ENCODE peak calls at places on chromosomes 4 and X, in four cellular contexts. M is transverse colon, F is AG10803, J is endodermal cell. B is an unnamed sample.

GRCh38 chr4:97639961-97640360 is 503.3 kb downstream of the STPG2 start:
- DNase-seq in M (no peak), F (no peak), J (no peak), B (no peak)

GRCh38 chr4:183348706-183349659 is 26.8 kb upstream of the CLDN24 start:
- DNase-seq in M (no peak), F (peak; percentile 99), J (no peak), B (peak; percentile 83)

GRCh38 chr4:98522603-98523395 is 135.6 kb downstream of the TSPAN5 start:
- DNase-seq in M (no peak), F (peak; percentile 82), J (no peak), B (no peak)

GRCh38 chr4:173001571-173001970 is 167.0 kb upstream of the GALNT7 start:
- DNase-seq in M (no peak), F (peak; percentile 20), J (no peak), B (peak; percentile 12)

GRCh38 chr4:15436515-15436914 is 8.7 kb downstream of the C1QTNF7 start:
- DNase-seq in M (no peak), F (peak; percentile 34), J (no peak), B (peak; percentile 65)

GRCh38 chrX:79081895-79082512 is 62.5 kb upstream of the GPR174 start:
- DNase-seq in M (no peak), F (peak; percentile 14), J (no peak), B (peak; percentile 51)

GRCh38 chr4:182306792-182307507 is 63.7 kb downstream of the TENM3 start:
- DNase-seq in M (no peak), F (peak; percentile 36), J (no peak), B (no peak)

GRCh38 chr4:132564920-132565319 is 584.2 kb upstream of the PCDH10 start:
- DNase-seq in M (no peak), F (no peak), J (no peak), B (peak; percentile 9)

GRCh38 chr4:2698951-2699505 is 57.1 kb downstream of the TNIP2 start:
- DNase-seq in M (no peak), F (no peak), J (no peak), B (no peak)

GRCh38 chr4:122700178-122700725 is 32.3 kb upstream of the BBS12 start:
- DNase-seq in M (peak; percentile 65), F (no peak), J (peak; percentile 60), B (peak; percentile 87)

GRCh38 chr4:168710353-168710946 is 213.6 kb downstream of the PALLD start:
- DNase-seq in M (peak; percentile 35), F (peak; percentile 78), J (peak; percentile 71), B (peak; percentile 48)

GRCh38 chrX:57265126-57265525 is 21.4 kb upstream of the FAAH2 start:
- DNase-seq in M (no peak), F (no peak), J (no peak), B (no peak)

GRCh38 chr4:158571736-158572135 is 50.1 kb downstream of the RXFP1 start:
- DNase-seq in M (no peak), F (no peak), J (peak; percentile 67), B (no peak)

GRCh38 chrX:444305-444704 is 57.6 kb upstream of the PPP2R3B start:
- DNase-seq in M (no peak), F (no peak), J (no peak), B (no peak)

GRCh38 chrX:39396358-39396995 is 595.2 kb downstream of the MID1IP1 start:
- DNase-seq in M (no peak), F (no peak), J (peak; percentile 66), B (peak; percentile 81)

GRCh38 chrX:115344885-115345653 is 55.6 kb downstream of the LUZP4 start:
- DNase-seq in M (peak; percentile 76), F (peak; percentile 96), J (peak; percentile 83), B (peak; percentile 94)

GRCh38 chrX:47662144-47662657 is 3.2 kb upstream of the UXT start:
- DNase-seq in M (no peak), F (peak; percentile 97), J (no peak), B (peak; percentile 90)

GRCh38 chr4:156517546-156517945 is 454.1 kb downstream of the PDGFC start:
- DNase-seq in M (no peak), F (no peak), J (no peak), B (no peak)

GRCh38 chr4:154490589-154491340 is 834 bp downstream of the DCHS2 start:
- DNase-seq in M (peak; percentile 9), F (no peak), J (no peak), B (peak; percentile 23)

GRCh38 chr4:23572382-23572781 is 317.5 kb downstream of the PPARGC1A start:
- DNase-seq in M (no peak), F (no peak), J (no peak), B (no peak)

GRCh38 chr4:5365071-5366008 is 314.1 kb downstream of the STK32B start:
- DNase-seq in M (peak; percentile 35), F (peak; percentile 98), J (peak; percentile 69), B (no peak)

GRCh38 chr4:35465096-35465495 is 779.2 kb downstream of the ARAP2 start:
- DNase-seq in M (no peak), F (no peak), J (no peak), B (no peak)

GRCh38 chrX:150363561-150364346 is 637 bp downstream of the MAMLD1 start:
- DNase-seq in M (peak; percentile 14), F (peak; percentile 40), J (peak; percentile 67), B (peak; percentile 45)

GRCh38 chrX:140723251-140723650 is 13.7 kb downstream of the LINC00632 start:
- DNase-seq in M (no peak), F (peak; percentile 18), J (no peak), B (peak; percentile 24)

GRCh38 chrX:24260827-24261550 is 52.9 kb downstream of the SUPT20HL2 start:
- DNase-seq in M (peak; percentile 39), F (peak; percentile 70), J (no peak), B (no peak)

GRCh38 chr4:2942037-2942531 is 21.1 kb downstream of the NOP14 start:
- DNase-seq in M (peak; percentile 11), F (no peak), J (peak; percentile 52), B (no peak)

GRCh38 chr4:1337376-1337831 is 9.6 kb upstream of the UVSSA start:
- DNase-seq in M (peak; percentile 50), F (peak; percentile 3), J (no peak), B (no peak)

GRCh38 chrX:63746715-63747114 is 38.3 kb downstream of the ARHGEF9 start:
- DNase-seq in M (no peak), F (no peak), J (no peak), B (no peak)

GRCh38 chrX:23898412-23898959 is 9.3 kb downstream of the APOO start:
- DNase-seq in M (no peak), F (peak; percentile 33), J (no peak), B (peak; percentile 48)

GRCh38 chr4:3706111-3706511 is 60.1 kb upstream of the ADRA2C start:
- DNase-seq in M (no peak), F (no peak), J (no peak), B (no peak)

GRCh38 chr4:68373513-68373912 is 23.6 kb upstream of the YTHDC1 start:
- DNase-seq in M (peak; percentile 59), F (peak; percentile 78), J (peak; percentile 92), B (peak; percentile 89)

GRCh38 chr4:68372588-68372987 is 22.7 kb upstream of the YTHDC1 start:
- DNase-seq in M (no peak), F (peak; percentile 53), J (no peak), B (no peak)

GRCh38 chr4:68378226-68378625 is 28.3 kb upstream of the YTHDC1 start:
- DNase-seq in M (no peak), F (no peak), J (no peak), B (no peak)

GRCh38 chr4:68375667-68376559 is 26.0 kb upstream of the YTHDC1 start:
- DNase-seq in M (peak; percentile 28), F (peak; percentile 72), J (peak; percentile 84), B (peak; percentile 55)
- H3K4me3 ChIP-seq in M (no peak overlapping the region), F (no peak overlapping the region), J (peak overlapping the region; percentile 66), B (peak overlapping the region; percentile 14)

DNA sequence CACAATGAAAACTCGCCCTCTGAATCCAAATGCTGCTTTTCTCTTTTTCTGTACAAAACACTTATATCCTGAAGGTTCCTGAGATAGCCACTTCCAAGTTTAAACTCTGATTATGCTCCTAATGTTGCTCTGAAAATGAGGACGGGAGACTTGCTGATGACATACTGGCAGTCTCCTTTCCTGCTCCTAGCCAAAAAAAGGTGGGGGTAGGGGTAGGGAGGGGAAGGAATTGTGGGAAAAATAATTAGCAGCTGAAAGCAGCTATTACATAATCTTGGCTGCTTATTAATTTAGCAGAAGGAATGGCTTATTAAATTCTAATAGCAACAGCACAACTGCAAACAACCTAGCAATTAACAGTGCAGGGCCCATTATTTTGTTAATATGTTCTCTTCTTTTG is 2.0 kb upstream of the AP1S2 start:
- DNase-seq in M (no peak), F (no peak), J (no peak), B (no peak)
- H3K4me3 ChIP-seq in M (no peak overlapping the region), F (no peak overlapping the region), J (peak overlapping the region; percentile 91), B (no peak overlapping the region)

GRCh38 chr4:153117554-153117953 is 86.7 kb upstream of the TRIM2 start:
- DNase-seq in M (no peak), F (no peak), J (no peak), B (no peak)

GRCh38 chr4:153116801-153117200 is 87.4 kb upstream of the TRIM2 start:
- DNase-seq in M (no peak), F (no peak), J (no peak), B (no peak)

GRCh38 chr4:153115322-153116100 is 88.7 kb upstream of the TRIM2 start:
- DNase-seq in M (peak; percentile 37), F (peak; percentile 77), J (no peak), B (no peak)

GRCh38 chr4:153114771-153115321 is 89.4 kb upstream of the TRIM2 start:
- DNase-seq in M (no peak), F (peak; percentile 38), J (no peak), B (peak; percentile 69)

GRCh38 chr4:153116101-153116680 is 88.1 kb upstream of the TRIM2 start:
- DNase-seq in M (no peak), F (no peak), J (no peak), B (no peak)
- H3K4me3 ChIP-seq in M (no peak overlapping the region), F (peak overlapping the region; percentile 50), J (no peak overlapping the region), B (no peak overlapping the region)

GRCh38 chr4:145099653-145100052 is 1.5 kb downstream of the ABCE1 start:
- DNase-seq in M (no peak), F (peak; percentile 25), J (no peak), B (peak; percentile 16)
- H3K4me3 ChIP-seq in M (no peak overlapping the region), F (peak overlapping the region; percentile 97), J (peak overlapping the region; percentile 97), B (peak overlapping the region; percentile 65)

DNA sequence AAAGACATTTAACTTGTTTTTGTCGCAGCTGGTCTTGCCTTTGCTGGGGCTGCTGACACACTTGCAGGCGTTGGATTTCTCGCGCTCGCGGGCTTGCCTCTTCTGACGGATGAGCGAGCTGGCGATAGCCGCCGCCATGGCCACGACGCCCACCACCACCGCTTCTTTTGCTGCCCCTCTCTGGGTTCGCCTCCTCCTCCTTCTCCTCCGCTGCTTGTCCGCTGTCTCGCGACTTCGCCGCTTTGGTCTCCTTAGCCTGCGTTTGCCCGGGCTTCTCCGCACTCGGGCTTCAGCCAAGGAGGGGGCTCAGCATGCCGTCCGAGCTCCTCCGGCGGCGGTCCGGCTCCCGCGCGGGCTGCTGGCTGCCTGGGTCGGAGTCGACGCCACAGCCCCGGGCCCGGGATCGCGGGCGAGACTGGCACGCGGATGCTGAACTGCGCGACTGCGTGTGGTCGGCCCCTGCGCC is 618 bp downstream of the FGF13 start:
- DNase-seq in M (no peak), F (no peak), J (peak; percentile 72), B (no peak)
- H3K4me3 ChIP-seq in M (peak overlapping the region; percentile 11), F (peak overlapping the region; percentile 48), J (peak overlapping the region; percentile 84), B (peak overlapping the region; percentile 58)

GRCh38 chrX:66015152-66015827 is 24.6 kb downstream of the VSIG4 start:
- DNase-seq in M (peak; percentile 17), F (no peak), J (no peak), B (peak; percentile 18)
- H3K4me3 ChIP-seq in M (no peak overlapping the region), F (no peak overlapping the region), J (no peak overlapping the region), B (no peak overlapping the region)

GRCh38 chrX:68995780-68996551 is 167.1 kb downstream of the EFNB1 start:
- DNase-seq in M (peak; percentile 79), F (peak; percentile 7), J (peak; percentile 33), B (peak; percentile 92)
- H3K4me3 ChIP-seq in M (no peak overlapping the region), F (no peak overlapping the region), J (no peak overlapping the region), B (no peak overlapping the region)

B was measured in cardiac muscle cell.